ENCODE peak calls at places on chromosome 1, in nine cellular contexts. N is WERI-Rb-1; W is heart left ventricle; X is CD8-positive, alpha-beta T cell; D is tibial artery; C is MM.1S; Z is WTC11; V is HFF-Myc; M is progenitor cell of endocrine pancreas. E is an unnamed sample.

GRCh38 chr1:15988856-15989736 is 13.2 kb upstream of the ZBTB17 start:
- DNase-seq in N (no peak), W (no peak), X (no peak), D (no peak), C (no peak), Z (no peak), V (no peak), M (no peak), E (no peak)

GRCh38 chr1:223471566-223471965 is 78.4 kb downstream of the CCDC185 start:
- DNase-seq in N (no peak), W (no peak), X (no peak), D (no peak), C (no peak), Z (no peak), V (no peak), M (no peak), E (no peak)

GRCh38 chr1:214002472-214002871 is 14.7 kb downstream of the PROX1 start:
- DNase-seq in N (no peak), W (no peak), X (no peak), D (no peak), C (no peak), Z (no peak), V (peak), M (no peak), E (no peak)

GRCh38 chr1:185934476-185935189 is 200.4 kb downstream of the HMCN1 start:
- DNase-seq in N (no peak), W (no peak), X (no peak), D (no peak), C (peak), Z (no peak), V (no peak), M (no peak), E (no peak)

GRCh38 chr1:190043655-190044054 is 434.0 kb downstream of the BRINP3 start:
- DNase-seq in N (no peak), W (no peak), X (no peak), D (no peak), C (no peak), Z (no peak), V (no peak), M (no peak), E (no peak)

GRCh38 chr1:5638582-5638981 is 353.6 kb downstream of the NPHP4 start:
- DNase-seq in N (no peak), W (no peak), X (no peak), D (no peak), C (no peak), Z (no peak), V (no peak), M (no peak), E (no peak)

GRCh38 chr1:25703671-25704637 is 87.4 kb downstream of the MAN1C1 start:
- DNase-seq in N (no peak), W (no peak), X (no peak), D (no peak), C (peak), Z (no peak), V (no peak), M (no peak), E (no peak)

GRCh38 chr1:70891444-70891843 is 156.2 kb downstream of the PTGER3 start:
- DNase-seq in N (no peak), W (no peak), X (no peak), D (no peak), C (no peak), Z (no peak), V (no peak), M (no peak), E (no peak)

GRCh38 chr1:183270541-183271141 is 84.6 kb downstream of the LAMC2 start:
- DNase-seq in N (no peak), W (peak), X (no peak), D (no peak), C (no peak), Z (no peak), V (peak), M (no peak), E (peak)

GRCh38 chr1:194067772-194068171 is 881.4 kb upstream of the B3GALT2 start:
- DNase-seq in N (no peak), W (no peak), X (no peak), D (no peak), C (no peak), Z (no peak), V (no peak), M (no peak), E (no peak)

GRCh38 chr1:16158025-16158424 is 2.2 kb upstream of the EPHA2 start:
- DNase-seq in N (no peak), W (no peak), X (no peak), D (no peak), C (no peak), Z (no peak), V (no peak), M (no peak), E (peak)

GRCh38 chr1:183569141-183569540 is 21.1 kb downstream of the NCF2 start:
- DNase-seq in N (no peak), W (no peak), X (no peak), D (no peak), C (no peak), Z (no peak), V (no peak), M (no peak), E (no peak)

GRCh38 chr1:191953516-191953915 is 204.7 kb upstream of the RGS18 start:
- DNase-seq in N (no peak), W (no peak), X (no peak), D (no peak), C (no peak), Z (no peak), V (no peak), M (no peak), E (no peak)

GRCh38 chr1:43359696-43360095 is 915 bp downstream of the CDC20 start:
- DNase-seq in N (no peak), W (no peak), X (no peak), D (no peak), C (no peak), Z (no peak), V (no peak), M (no peak), E (no peak)

GRCh38 chr1:43357251-43357650 is 1.5 kb upstream of the CDC20 start:
- DNase-seq in N (no peak), W (no peak), X (no peak), D (no peak), C (no peak), Z (no peak), V (no peak), M (no peak), E (no peak)

GRCh38 chr1:43358121-43358745 is 548 bp upstream of the CDC20 start:
- DNase-seq in N (peak), W (no peak), X (no peak), D (peak), C (peak), Z (peak), V (peak), M (no peak), E (peak)

GRCh38 chr1:43360616-43361015 is 1.8 kb downstream of the CDC20 start:
- DNase-seq in N (no peak), W (no peak), X (no peak), D (no peak), C (no peak), Z (no peak), V (no peak), M (no peak), E (no peak)

DNA sequence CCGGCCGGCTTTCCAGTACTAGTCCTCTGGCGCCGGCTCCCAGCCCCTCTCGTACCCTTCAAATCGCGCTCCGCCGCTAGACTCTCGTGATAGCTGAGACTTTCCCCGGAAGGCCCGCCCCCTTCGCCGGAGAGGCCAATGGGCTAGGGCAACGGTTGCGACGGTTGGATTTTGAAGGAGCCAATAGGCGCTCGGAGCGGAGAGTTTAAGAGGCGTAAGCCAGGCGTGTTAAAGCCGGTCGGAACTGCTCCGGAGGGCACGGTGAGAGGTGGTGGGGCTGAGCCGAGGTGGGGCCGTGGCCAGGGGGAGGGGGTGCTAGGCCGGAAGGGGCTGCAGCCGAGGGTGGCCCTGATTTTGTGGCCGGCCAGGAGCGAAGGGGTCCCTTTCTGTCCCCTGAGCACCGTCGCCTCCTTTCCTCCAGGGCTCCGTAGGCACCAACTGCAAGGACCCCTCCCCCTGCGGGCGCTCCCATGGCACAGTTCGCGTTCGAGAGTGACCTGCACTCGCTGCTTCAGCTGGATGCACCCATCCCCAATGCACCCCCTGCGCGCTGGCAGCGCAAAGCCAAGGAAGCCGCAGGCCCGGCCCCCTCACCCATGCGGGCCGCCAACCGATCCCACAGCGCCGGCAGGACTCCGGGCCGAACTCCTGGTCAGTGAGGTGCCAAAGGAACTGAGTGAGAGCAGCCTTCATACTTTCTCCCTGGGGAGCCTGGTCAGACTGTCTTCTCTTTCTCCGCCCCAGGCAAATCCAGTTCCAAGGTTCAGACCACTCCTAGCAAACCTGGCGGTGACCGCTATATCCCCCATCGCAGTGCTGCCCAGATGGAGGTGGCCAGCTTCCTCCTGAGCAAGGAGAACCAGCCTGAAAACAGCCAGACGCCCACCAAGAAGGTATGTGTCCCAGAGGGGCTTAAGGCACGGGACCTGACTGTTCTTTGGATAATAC is at the start of gene CDC20:
- DNase-seq in N (peak), W (peak), X (peak), D (peak), C (peak), Z (peak), V (peak), M (peak), E (peak)
- TF ChIP-seq CTCF in N (no peak), W (no peak), X (no peak), D (no peak), C (no peak), Z (no peak), V (no peak), M (no peak), E (no peak)

DNA sequence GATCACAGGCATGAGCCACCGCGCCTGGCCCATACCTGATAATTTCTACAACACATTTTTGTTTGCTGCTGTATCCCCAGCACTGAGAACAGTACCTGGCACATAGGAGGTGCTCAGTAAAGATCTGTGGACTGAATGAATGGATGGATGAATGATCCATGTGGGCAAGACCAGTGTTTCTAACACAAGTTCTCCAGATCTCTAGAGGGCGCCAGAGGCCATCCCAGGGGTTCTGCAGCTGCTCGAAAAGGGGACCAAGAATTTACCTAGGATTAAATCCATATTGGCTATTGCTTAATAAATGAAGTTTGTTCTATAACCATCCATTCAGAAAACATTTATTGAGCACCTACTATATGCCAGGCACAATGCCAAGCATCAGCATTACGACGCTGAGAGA is 167.7 kb downstream of the ACTL8 start:
- DNase-seq in N (peak), W (peak), X (no peak), D (peak), C (no peak), Z (peak), V (no peak), M (peak), E (peak)
- TF ChIP-seq CTCF in N (peak), W (peak), X (peak), D (no peak), C (peak), Z (peak), V (peak), M (peak), E (peak)

GRCh38 chr1:93471911-93472310 is 24.0 kb downstream of the FNBP1L start:
- DNase-seq in N (no peak), W (no peak), X (no peak), D (no peak), C (no peak), Z (no peak), V (no peak), M (no peak), E (no peak)
- TF ChIP-seq CTCF in N (no peak), W (no peak), X (no peak), D (no peak), C (no peak), Z (no peak), V (no peak), M (no peak), E (no peak)

GRCh38 chr1:101971309-101971708 is 25.4 kb downstream of the OLFM3 start:
- DNase-seq in N (no peak), W (no peak), X (no peak), D (no peak), C (no peak), Z (no peak), V (no peak), M (no peak), E (peak)
- TF ChIP-seq CTCF in N (no peak), W (no peak), X (no peak), D (no peak), C (no peak), Z (no peak), V (no peak), M (peak), E (peak)

DNA sequence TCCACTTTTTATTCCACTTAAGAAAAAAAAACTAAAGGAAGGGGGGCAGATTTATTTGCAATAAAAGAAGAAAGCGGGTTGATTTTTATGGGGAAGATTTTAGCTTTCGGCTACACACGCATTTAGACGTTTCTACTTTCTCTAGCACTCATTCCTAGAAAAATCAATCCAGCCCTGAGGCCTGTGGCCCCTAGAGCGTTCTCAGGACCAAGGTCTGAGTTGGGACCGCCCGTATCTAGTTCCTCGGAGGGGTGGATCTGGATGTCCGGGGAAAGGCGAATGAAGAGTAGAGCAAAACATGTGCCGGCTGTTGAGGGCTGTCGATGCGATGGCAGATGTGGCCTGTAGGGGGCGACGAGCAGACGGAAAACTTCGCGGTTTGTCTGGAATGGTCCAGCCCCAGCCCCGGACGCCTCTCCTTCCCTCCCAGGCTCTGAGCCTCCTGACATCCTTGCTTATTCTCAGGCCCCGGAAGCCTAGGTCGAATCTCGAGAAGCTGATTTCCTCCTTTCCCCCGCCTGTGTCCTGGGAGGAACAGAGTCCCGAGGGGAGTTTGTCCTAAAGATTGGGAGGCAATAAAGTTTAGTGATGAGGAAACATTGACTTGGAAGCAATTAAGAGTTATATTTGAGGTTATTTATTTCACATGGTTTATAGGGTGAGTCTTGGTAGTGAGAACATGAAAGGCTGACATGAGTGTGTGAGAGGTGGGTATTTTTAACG is 5.2 kb downstream of the FOXD3 start:
- DNase-seq in N (peak), W (peak), X (no peak), D (no peak), C (peak), Z (peak), V (peak), M (peak), E (peak)
- TF ChIP-seq CTCF in N (peak), W (peak), X (no peak), D (peak), C (peak), Z (peak), V (peak), M (peak), E (peak)